ENCODE peak calls at places on chromosomes 12 and 14, in four cellular contexts. One of them, this sample, is unnamed.

GRCh38 chr12:20370001-20370381 is 1.7 kb downstream of the PDE3A start:
- DNase-seq in HepG2: no peak
- DNase-seq in psoas muscle: no peak
- DNase-seq in CD8-positive, alpha-beta T cell: no peak
- DNase-seq in this sample: peak; percentile 79

GRCh38 chr12:89469361-89469760 is 55.2 kb downstream of the GALNT4 start:
- DNase-seq in HepG2: no peak
- DNase-seq in psoas muscle: no peak
- DNase-seq in CD8-positive, alpha-beta T cell: no peak
- DNase-seq in this sample: no peak

GRCh38 chr14:104975481-104976197 is 2.5 kb downstream of the AHNAK2 start:
- DNase-seq in HepG2: no peak
- DNase-seq in psoas muscle: no peak
- DNase-seq in CD8-positive, alpha-beta T cell: no peak
- DNase-seq in this sample: no peak

GRCh38 chr12:129298921-129299320 is 445.6 kb downstream of the GLT1D1 start:
- DNase-seq in HepG2: no peak
- DNase-seq in psoas muscle: no peak
- DNase-seq in CD8-positive, alpha-beta T cell: no peak
- DNase-seq in this sample: no peak

GRCh38 chr14:103547455-103547940 is 15.0 kb downstream of the BAG5 start:
- DNase-seq in HepG2: no peak
- DNase-seq in psoas muscle: no peak
- DNase-seq in CD8-positive, alpha-beta T cell: no peak
- DNase-seq in this sample: no peak

GRCh38 chr12:47214771-47215170 is 135.0 kb upstream of the AMIGO2 start:
- DNase-seq in HepG2: no peak
- DNase-seq in psoas muscle: no peak
- DNase-seq in CD8-positive, alpha-beta T cell: no peak
- DNase-seq in this sample: no peak

GRCh38 chr14:90294872-90295271 is 36.9 kb downstream of the NRDE2 start:
- DNase-seq in HepG2: no peak
- DNase-seq in psoas muscle: no peak
- DNase-seq in CD8-positive, alpha-beta T cell: no peak
- DNase-seq in this sample: no peak

GRCh38 chr12:115362319-115362976 is 678.5 kb upstream of the TBX3 start:
- DNase-seq in HepG2: no peak
- DNase-seq in psoas muscle: no peak
- DNase-seq in CD8-positive, alpha-beta T cell: no peak
- DNase-seq in this sample: no peak

GRCh38 chr14:79549515-79549914 is 661.8 kb downstream of the DIO2 start:
- DNase-seq in HepG2: no peak
- DNase-seq in psoas muscle: no peak
- DNase-seq in CD8-positive, alpha-beta T cell: no peak
- DNase-seq in this sample: no peak

DNA sequence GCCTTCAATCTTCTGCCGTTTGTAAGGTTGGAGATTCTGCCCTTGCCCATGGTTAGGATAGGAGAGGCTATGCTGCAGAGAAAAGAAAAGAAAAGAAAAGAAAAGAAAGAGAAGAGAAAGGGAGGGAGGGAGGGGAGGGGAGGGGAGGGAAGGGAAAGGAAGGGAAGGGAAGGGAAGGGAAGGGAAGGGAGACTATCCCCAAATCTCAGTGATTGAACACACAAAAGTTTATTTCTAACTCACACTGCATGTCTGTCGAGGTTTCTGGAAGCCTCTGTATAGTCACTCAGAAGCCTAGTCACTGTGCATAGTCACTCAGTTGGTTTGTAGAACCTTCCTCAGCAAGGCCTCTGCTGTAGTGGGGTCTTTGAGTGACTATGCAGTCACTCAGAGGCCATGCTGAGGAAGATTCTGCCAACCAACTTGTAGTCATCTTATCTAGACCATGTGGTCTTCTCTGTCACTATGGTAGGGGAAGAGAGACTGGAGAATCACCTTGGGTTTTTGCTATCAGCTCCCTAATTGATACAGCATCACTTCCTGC is 52.3 kb upstream of the ABCC9 start:
- DNase-seq in HepG2: no peak
- DNase-seq in psoas muscle: no peak
- DNase-seq in CD8-positive, alpha-beta T cell: no peak
- DNase-seq in this sample: no peak
- H3K27ac ChIP-seq in HepG2: no peak overlapping the region
- H3K27ac ChIP-seq in psoas muscle: no peak overlapping the region
- H3K27ac ChIP-seq in CD8-positive, alpha-beta T cell: no peak overlapping the region
- H3K27ac ChIP-seq in this sample: no peak overlapping the region

GRCh38 chr12:121857322-121858246 is 1.1 kb downstream of the HPD start:
- DNase-seq in HepG2: peak; percentile 87
- DNase-seq in psoas muscle: no peak
- DNase-seq in CD8-positive, alpha-beta T cell: no peak
- DNase-seq in this sample: no peak
- H3K4me3 ChIP-seq in HepG2: peak overlapping the region; percentile 60
- H3K4me3 ChIP-seq in psoas muscle: no peak overlapping the region
- H3K4me3 ChIP-seq in CD8-positive, alpha-beta T cell: no peak overlapping the region
- H3K4me3 ChIP-seq in this sample: no peak overlapping the region

DNA sequence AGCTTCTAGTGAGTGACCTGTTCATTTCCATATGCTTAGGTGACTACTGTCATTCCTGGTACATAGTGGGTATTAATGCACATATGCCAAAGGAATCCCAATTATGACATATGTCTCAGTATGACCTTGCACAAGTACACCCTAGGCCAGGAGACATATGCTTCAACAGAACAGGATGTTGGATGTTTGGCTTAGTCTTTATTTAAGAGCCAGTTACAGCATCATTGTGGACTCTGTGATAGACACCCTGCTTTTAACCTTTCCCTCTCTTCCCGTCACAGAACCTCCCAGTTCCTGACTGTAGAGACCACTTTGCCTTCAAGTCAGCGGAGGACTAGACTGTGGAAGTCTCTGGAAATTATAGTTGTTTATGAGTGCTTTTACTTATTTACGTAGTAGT is 72.9 kb downstream of the DAAM1 start:
- DNase-seq in HepG2: peak; percentile 73
- DNase-seq in psoas muscle: no peak
- DNase-seq in CD8-positive, alpha-beta T cell: no peak
- DNase-seq in this sample: no peak
- TF ChIP-seq CTCF in HepG2: no peak
- TF ChIP-seq CTCF in psoas muscle: no peak
- TF ChIP-seq CTCF in CD8-positive, alpha-beta T cell: no peak
- TF ChIP-seq CTCF in this sample: no peak

DNA sequence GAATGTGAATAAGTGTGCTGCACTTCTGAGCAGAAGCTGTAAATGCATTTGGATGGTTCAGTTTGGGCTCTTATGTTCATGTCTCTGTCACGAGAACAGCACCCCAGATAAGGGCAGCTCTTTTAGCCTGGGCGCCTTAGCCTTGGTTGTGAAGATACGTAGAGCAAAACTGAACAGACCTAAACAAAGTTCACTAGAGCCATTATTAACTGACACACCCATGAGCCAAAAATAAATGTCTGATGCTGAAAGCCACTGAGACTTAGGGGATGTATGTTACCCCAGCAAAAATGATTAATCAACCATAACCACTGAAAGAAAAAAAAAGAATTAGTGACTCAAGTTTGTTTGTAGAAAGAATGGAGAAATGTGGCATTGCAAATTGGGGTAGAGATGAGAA is 343.4 kb downstream of the BCAT1 start:
- DNase-seq in HepG2: no peak
- DNase-seq in psoas muscle: no peak
- DNase-seq in CD8-positive, alpha-beta T cell: no peak
- DNase-seq in this sample: no peak
- H3K27ac ChIP-seq in HepG2: no peak overlapping the region
- H3K27ac ChIP-seq in psoas muscle: no peak overlapping the region
- H3K27ac ChIP-seq in CD8-positive, alpha-beta T cell: no peak overlapping the region
- H3K27ac ChIP-seq in this sample: no peak overlapping the region